ENCODE peak calls at places on chromosomes 3 and 15, in seven cellular contexts. Z is neural progenitor cell, W is MM.1S, Y is HCT116, L is PC-3, D is GM23248, H is GM23338. R is an unnamed sample.

GRCh38 chr3:13380991-13381390 is 39.1 kb downstream of the NUP210 start:
- DNase-seq in Z (no peak), W (no peak), Y (no peak), L (no peak), D (peak; percentile 12), H (no peak), R (no peak)

GRCh38 chr3:62665627-62666433 is 209.4 kb downstream of the CADPS start:
- DNase-seq in Z (peak; percentile 91), W (peak; percentile 84), Y (peak; percentile 26), L (peak; percentile 71), D (peak; percentile 79), H (peak; percentile 94), R (peak; percentile 83)

GRCh38 chr15:69679623-69680228 is 227.1 kb downstream of the RPLP1 start:
- DNase-seq in Z (no peak), W (no peak), Y (no peak), L (no peak), D (no peak), H (no peak), R (no peak)

GRCh38 chr3:188205992-188206416 is 52.0 kb downstream of the LPP start:
- DNase-seq in Z (peak; percentile 33), W (no peak), Y (peak; percentile 3), L (no peak), D (no peak), H (peak; percentile 61), R (peak; percentile 47)

GRCh38 chr15:90560229-90560771 is 30.6 kb downstream of the CRTC3 start:
- DNase-seq in Z (peak; percentile 48), W (no peak), Y (no peak), L (no peak), D (peak; percentile 95), H (no peak), R (peak; percentile 49)

GRCh38 chr3:78737988-78738387 is 1029.8 kb downstream of the ROBO1 start:
- DNase-seq in Z (no peak), W (no peak), Y (no peak), L (peak; percentile 18), D (no peak), H (no peak), R (no peak)

GRCh38 chr3:16374047-16375019 is 109.3 kb downstream of the OXNAD1 start:
- DNase-seq in Z (no peak), W (no peak), Y (no peak), L (no peak), D (no peak), H (no peak), R (no peak)

GRCh38 chr15:98927990-98928389 is 79.6 kb downstream of the PGPEP1L start:
- DNase-seq in Z (no peak), W (no peak), Y (no peak), L (no peak), D (no peak), H (no peak), R (no peak)

GRCh38 chr3:12187448-12188327 is 29.0 kb upstream of the TIMP4 start:
- DNase-seq in Z (no peak), W (no peak), Y (no peak), L (peak; percentile 67), D (peak; percentile 77), H (no peak), R (no peak)

GRCh38 chr15:62895139-62895866 is 147.2 kb upstream of the TPM1 start:
- DNase-seq in Z (no peak), W (no peak), Y (no peak), L (peak; percentile 58), D (peak; percentile 51), H (no peak), R (no peak)

GRCh38 chr3:13308406-13308805 is 111.7 kb downstream of the NUP210 start:
- DNase-seq in Z (peak; percentile 67), W (no peak), Y (peak; percentile 24), L (peak; percentile 72), D (peak; percentile 58), H (peak; percentile 90), R (peak; percentile 59)

GRCh38 chr15:74523982-74524381 is 17.0 kb upstream of the ARID3B start:
- DNase-seq in Z (no peak), W (no peak), Y (no peak), L (peak; percentile 87), D (peak; percentile 51), H (no peak), R (peak; percentile 44)
- TF ChIP-seq EZH2 in Z (no peak), W (no peak), Y (no peak), L (no peak), D (no peak), H (no peak), R (no peak)

GRCh38 chr3:30604566-30604965 is 1.8 kb upstream of the TGFBR2 start:
- DNase-seq in Z (no peak), W (no peak), Y (no peak), L (no peak), D (no peak), H (no peak), R (no peak)

GRCh38 chr3:30607032-30607833 is 832 bp downstream of the TGFBR2 start:
- DNase-seq in Z (peak; percentile 58), W (peak; percentile 69), Y (no peak), L (peak; percentile 58), D (peak; percentile 68), H (peak; percentile 78), R (peak; percentile 75)

GRCh38 chr3:30605005-30605404 is 1.4 kb upstream of the TGFBR2 start:
- DNase-seq in Z (no peak), W (no peak), Y (no peak), L (no peak), D (no peak), H (no peak), R (no peak)

GRCh38 chr3:30606301-30607031 is at the start of gene TGFBR2:
- DNase-seq in Z (peak; percentile 79), W (peak; percentile 90), Y (peak; percentile 95), L (peak; percentile 98), D (peak; percentile 99), H (peak; percentile 87), R (peak; percentile 95)

DNA sequence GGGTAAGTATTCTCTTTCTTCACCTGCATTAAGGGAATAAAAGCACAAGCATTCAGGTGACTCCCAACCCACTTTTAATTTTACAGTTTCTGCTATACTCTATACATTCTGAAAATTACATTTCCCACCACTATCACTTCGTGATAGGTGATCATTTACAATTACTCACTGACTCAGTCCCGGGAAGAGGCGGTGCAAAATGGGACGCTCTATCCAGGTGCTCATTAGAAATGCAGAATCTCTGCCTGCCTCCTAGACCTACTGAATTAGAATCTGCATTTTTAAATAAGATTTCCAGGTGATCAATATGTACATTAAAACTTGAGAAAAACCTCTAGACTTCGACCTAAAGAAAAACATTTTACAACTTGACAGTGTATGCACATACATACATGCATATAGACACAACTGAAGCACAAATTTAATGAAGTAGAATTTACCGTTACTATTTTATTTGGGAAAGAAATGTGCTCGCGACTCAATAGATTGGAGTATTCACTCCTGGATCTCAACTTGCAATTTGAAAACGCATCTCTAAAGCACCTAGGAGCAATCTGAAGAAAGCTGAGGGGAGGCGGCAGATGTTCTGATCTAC is 598 bp upstream of the TGFBR2 start:
- DNase-seq in Z (no peak), W (no peak), Y (no peak), L (peak; percentile 38), D (no peak), H (no peak), R (peak; percentile 16)
- TF ChIP-seq EZH2phosphoT487 in Z (no peak), W (no peak), Y (no peak), L (no peak), D (no peak), H (no peak), R (no peak)

GRCh38 chr3:137768361-137769320 is 4.5 kb downstream of the SOX14 start:
- DNase-seq in Z (peak; percentile 66), W (no peak), Y (no peak), L (no peak), D (peak; percentile 28), H (peak; percentile 74), R (peak; percentile 27)

GRCh38 chr3:137770066-137770805 is 6.1 kb downstream of the SOX14 start:
- DNase-seq in Z (peak; percentile 59), W (no peak), Y (no peak), L (no peak), D (no peak), H (peak; percentile 62), R (no peak)

GRCh38 chr3:137768021-137768360 is 3.9 kb downstream of the SOX14 start:
- DNase-seq in Z (peak; percentile 36), W (no peak), Y (no peak), L (no peak), D (no peak), H (no peak), R (no peak)

GRCh38 chr3:137770821-137771399 is 6.8 kb downstream of the SOX14 start:
- DNase-seq in Z (peak; percentile 67), W (no peak), Y (no peak), L (no peak), D (peak; percentile 27), H (peak; percentile 69), R (peak; percentile 16)

DNA sequence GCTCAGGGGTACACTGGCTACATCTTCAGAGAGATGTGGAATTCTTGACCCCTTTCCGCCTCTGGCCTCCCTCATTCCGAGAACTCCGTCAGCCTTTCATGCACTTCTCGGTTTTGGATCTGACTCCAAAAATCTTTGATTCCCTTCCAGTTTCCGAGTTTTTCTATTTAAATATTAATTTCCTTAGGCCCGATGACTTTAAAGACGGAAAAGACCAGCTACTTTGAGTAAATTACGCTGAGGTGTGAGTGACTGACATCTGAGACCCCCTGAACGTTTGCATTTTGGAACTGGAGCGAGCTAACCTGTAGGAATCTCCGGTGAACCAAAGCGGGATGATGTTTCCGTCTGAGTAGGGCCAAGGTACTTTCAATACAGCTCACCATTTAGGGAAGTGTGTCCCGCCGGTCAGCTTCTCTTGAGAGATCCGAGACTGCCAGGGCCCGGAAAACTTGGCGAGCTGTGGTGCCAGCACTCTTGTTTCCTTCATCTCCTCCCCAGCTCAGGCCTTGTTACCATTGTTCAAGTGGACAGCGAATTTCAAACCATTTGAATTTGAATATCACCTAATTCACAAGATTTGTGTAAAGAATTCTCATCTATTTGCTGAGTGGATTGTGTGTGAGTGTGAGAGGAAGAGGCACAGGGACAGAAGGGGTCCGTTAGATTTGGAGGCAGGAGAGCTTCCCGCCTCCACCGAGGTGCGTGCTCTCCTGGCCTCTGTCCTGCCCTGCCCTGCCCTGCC is 5.4 kb downstream of the SOX14 start:
- DNase-seq in Z (peak; percentile 39), W (no peak), Y (no peak), L (no peak), D (no peak), H (peak; percentile 61), R (no peak)
- TF ChIP-seq EZH2 in Z (no peak), W (no peak), Y (no peak), L (no peak), D (peak; percentile 45), H (peak; percentile 93), R (no peak)

DNA sequence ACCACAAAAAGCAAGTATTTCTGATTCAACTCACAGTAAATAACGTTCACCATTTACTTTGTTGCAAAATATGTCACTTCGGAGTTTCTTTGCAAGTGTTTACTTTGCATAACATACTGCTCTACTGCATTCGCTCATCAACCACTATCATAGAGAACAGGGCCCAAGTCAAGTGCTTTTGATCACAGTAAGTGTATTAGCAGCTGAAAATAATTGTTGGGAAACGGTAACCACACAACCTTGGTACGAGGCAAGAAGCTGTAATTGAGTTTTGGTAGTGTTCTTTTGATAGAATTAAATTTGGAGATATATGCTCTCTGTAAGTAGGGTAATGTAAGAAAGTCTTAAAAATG is 80.1 kb downstream of the SATB1 start:
- DNase-seq in Z (no peak), W (no peak), Y (no peak), L (no peak), D (no peak), H (peak; percentile 42), R (no peak)
- TF ChIP-seq EZH2phosphoT487 in Z (no peak), W (no peak), Y (no peak), L (no peak), D (no peak), H (no peak), R (no peak)

GRCh38 chr15:100918690-100919480 is at the start of gene LRRK1:
- DNase-seq in Z (peak; percentile 56), W (peak; percentile 48), Y (no peak), L (peak; percentile 58), D (peak; percentile 70), H (peak; percentile 59), R (peak; percentile 56)
- TF ChIP-seq EZH2 in Z (peak; percentile 92), W (no peak), Y (no peak), L (no peak), D (no peak), H (peak; percentile 97), R (no peak)